ENCODE peak calls at places on chromosomes 13 and 19, in six cellular contexts. J is neuronal stem cell, S is IMR-90, P is trophoblast cell, C is H1, V is mesenchymal stem cell. W is an unnamed sample.

GRCh38 chr13:50275392-50276063 is 260.3 kb downstream of the KCNRG start:
- DNase-seq in J (no peak), S (no peak), P (no peak), C (no peak), V (no peak), W (no peak)

GRCh38 chr13:84297246-84297645 is 415.0 kb upstream of the SLITRK1 start:
- DNase-seq in J (no peak), S (peak; percentile 1), P (no peak), C (no peak), V (no peak), W (peak; percentile 1)

GRCh38 chr19:17281391-17282304 is at the start of gene ANKLE1:
- DNase-seq in J (no peak), S (no peak), P (no peak), C (peak; percentile 79), V (no peak), W (no peak)

GRCh38 chr19:2888739-2889224 is 11.9 kb upstream of the ZNF57 start:
- DNase-seq in J (no peak), S (no peak), P (peak; percentile 98), C (no peak), V (no peak), W (no peak)

GRCh38 chr13:32859893-32860292 is 156.3 kb upstream of the KL start:
- DNase-seq in J (no peak), S (no peak), P (no peak), C (no peak), V (no peak), W (no peak)

GRCh38 chr13:73056054-73056962 is 2.5 kb upstream of the KLF5 start:
- DNase-seq in J (no peak), S (peak; percentile 84), P (no peak), C (no peak), V (peak; percentile 64), W (no peak)

GRCh38 chr13:29362849-29363604 is 232.5 kb downstream of the SLC7A1 start:
- DNase-seq in J (peak; percentile 51), S (peak; percentile 44), P (peak; percentile 10), C (peak; percentile 62), V (peak; percentile 60), W (peak; percentile 86)

GRCh38 chr13:35260316-35260715 is 216.2 kb downstream of the MAB21L1 start:
- DNase-seq in J (no peak), S (no peak), P (no peak), C (no peak), V (no peak), W (no peak)

GRCh38 chr13:25046985-25047660 is 48.8 kb upstream of the PABPC3 start:
- DNase-seq in J (peak; percentile 62), S (peak; percentile 18), P (no peak), C (peak; percentile 80), V (peak; percentile 33), W (peak; percentile 87)

GRCh38 chr19:10402441-10403038 is 802 bp downstream of the CDC37 start:
- DNase-seq in J (no peak), S (no peak), P (no peak), C (no peak), V (peak; percentile 70), W (peak; percentile 77)

GRCh38 chr13:95485518-95486144 is 66.9 kb upstream of the CLDN10 start:
- DNase-seq in J (no peak), S (no peak), P (no peak), C (no peak), V (no peak), W (no peak)

GRCh38 chr19:50233308-50233910 is 30.0 kb downstream of the MYH14 start:
- DNase-seq in J (no peak), S (no peak), P (no peak), C (no peak), V (no peak), W (no peak)

GRCh38 chr13:64007334-64007733 is 2591.7 kb upstream of the PCDH20 start:
- DNase-seq in J (no peak), S (peak; percentile 35), P (no peak), C (no peak), V (no peak), W (no peak)

GRCh38 chr19:34681478-34681877 is 4.0 kb downstream of the ZNF302 start:
- DNase-seq in J (no peak), S (no peak), P (no peak), C (no peak), V (no peak), W (no peak)

GRCh38 chr13:107329991-107330390 is 762.1 kb upstream of the ARGLU1 start:
- DNase-seq in J (no peak), S (peak; percentile 34), P (no peak), C (no peak), V (peak; percentile 37), W (no peak)

GRCh38 chr13:59423708-59424355 is 739.9 kb downstream of the DIAPH3 start:
- DNase-seq in J (no peak), S (no peak), P (no peak), C (no peak), V (no peak), W (no peak)

GRCh38 chr13:90091611-90092010 is 1255.9 kb upstream of the MIR17HG start:
- DNase-seq in J (no peak), S (no peak), P (no peak), C (no peak), V (no peak), W (no peak)

GRCh38 chr19:50221087-50221486 is 17.7 kb downstream of the MYH14 start:
- DNase-seq in J (no peak), S (no peak), P (no peak), C (no peak), V (no peak), W (no peak)

GRCh38 chr19:3653081-3653795 is 26.6 kb upstream of the CACTIN start:
- DNase-seq in J (no peak), S (no peak), P (no peak), C (no peak), V (no peak), W (no peak)

GRCh38 chr19:58518261-58519086 is 1.1 kb downstream of the ZBTB45 start:
- DNase-seq in J (no peak), S (no peak), P (no peak), C (no peak), V (no peak), W (no peak)

GRCh38 chr13:97809576-97809975 is 143.9 kb upstream of the IPO5 start:
- DNase-seq in J (no peak), S (peak; percentile 6), P (no peak), C (no peak), V (no peak), W (no peak)

GRCh38 chr13:44044544-44045178 is 165.0 kb downstream of the LACC1 start:
- DNase-seq in J (no peak), S (no peak), P (peak; percentile 28), C (no peak), V (peak; percentile 39), W (no peak)

GRCh38 chr19:3117746-3118145 is 18.1 kb upstream of the GNA15 start:
- DNase-seq in J (no peak), S (no peak), P (no peak), C (no peak), V (no peak), W (no peak)

GRCh38 chr19:7670150-7670784 is 1.4 kb downstream of the RETN start:
- DNase-seq in J (no peak), S (no peak), P (no peak), C (peak; percentile 64), V (no peak), W (no peak)

GRCh38 chr13:46617382-46617781 is 64.4 kb downstream of the LRCH1 start:
- DNase-seq in J (no peak), S (peak; percentile 15), P (peak; percentile 60), C (no peak), V (no peak), W (no peak)

GRCh38 chr13:48235814-48236135 is 2.8 kb downstream of the ITM2B start:
- DNase-seq in J (no peak), S (no peak), P (no peak), C (no peak), V (no peak), W (no peak)

GRCh38 chr19:34436716-34437115 is 8.5 kb downstream of the UBA2 start:
- DNase-seq in J (no peak), S (no peak), P (no peak), C (no peak), V (no peak), W (no peak)

GRCh38 chr19:20039203-20039723 is at the start of gene ZNF682:
- DNase-seq in J (peak; percentile 95), S (peak; percentile 92), P (peak; percentile 97), C (peak; percentile 98), V (peak; percentile 95), W (peak; percentile 99)
- H2BK5ac ChIP-seq in J (peak within 1 kb of the TSS; percentile 75), S (no peak within 1 kb of the TSS), P (peak within 1 kb of the TSS; percentile 22), C (peak within 1 kb of the TSS; percentile 95), V (no peak within 1 kb of the TSS), W (no peak within 1 kb of the TSS)

DNA sequence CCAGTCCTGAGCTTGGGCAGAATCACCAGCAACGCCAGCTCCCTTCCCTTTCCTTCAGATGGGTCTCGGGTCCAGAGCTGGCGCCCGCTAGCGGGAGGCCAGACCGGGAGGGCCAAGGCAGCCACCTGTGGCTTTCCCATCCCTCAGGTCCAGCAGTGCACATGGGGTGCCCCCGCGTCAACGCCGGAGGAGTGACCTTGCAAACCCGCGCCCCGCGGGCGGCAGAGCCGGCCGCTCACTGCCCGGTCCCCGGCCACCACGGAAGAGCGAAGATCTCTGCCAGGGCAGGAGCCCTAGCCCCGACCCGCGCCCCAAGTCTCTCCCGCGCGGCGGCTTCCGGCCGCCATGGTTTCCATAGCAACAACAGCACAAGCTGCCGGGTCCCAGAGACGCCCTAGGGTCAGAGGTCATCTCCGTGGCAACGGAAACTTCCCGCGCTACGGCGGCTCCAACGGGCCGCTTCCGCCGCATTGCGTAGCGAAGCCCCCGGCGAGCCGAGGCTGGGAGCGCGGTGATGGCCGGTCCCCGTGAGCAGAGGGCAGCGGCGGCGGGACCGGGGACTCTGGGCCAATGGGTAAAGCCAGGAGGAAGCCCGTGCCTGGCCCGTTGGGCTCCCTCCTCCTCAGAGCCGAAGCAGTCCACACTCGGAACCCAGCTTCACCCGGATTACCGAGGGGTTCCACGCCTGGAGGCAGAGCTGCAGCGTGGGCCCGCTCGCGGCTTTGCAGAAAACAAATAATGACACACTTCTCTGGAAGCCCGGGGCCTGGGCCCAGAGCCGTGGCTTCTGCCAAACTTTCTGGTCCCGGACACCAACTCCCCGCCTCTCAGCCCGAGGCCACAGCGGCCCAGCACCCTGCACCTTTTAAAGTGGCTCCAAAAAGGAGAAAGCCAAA is 7.4 kb downstream of the FGF14 start:
- DNase-seq in J (peak; percentile 96), S (peak; percentile 73), P (peak; percentile 62), C (peak; percentile 97), V (peak; percentile 82), W (peak; percentile 97)
- H3K18ac ChIP-seq in J (peak overlapping the region; percentile 98), S (no peak overlapping the region), P (peak overlapping the region; percentile 97), C (peak overlapping the region; percentile 72), V (peak overlapping the region; percentile 70), W (peak overlapping the region; percentile 31)

GRCh38 chr13:99956473-99957349 is 14.9 kb downstream of the ZIC5 start:
- DNase-seq in J (no peak), S (no peak), P (no peak), C (peak; percentile 70), V (no peak), W (peak; percentile 59)
- H3K4me3 ChIP-seq in J (peak overlapping the region; percentile 66), S (no peak overlapping the region), P (no peak overlapping the region), C (peak overlapping the region; percentile 64), V (peak overlapping the region; percentile 71), W (peak overlapping the region; percentile 33)

GRCh38 chr19:23395041-23395721 is at the start of gene ZNF91:
- DNase-seq in J (peak; percentile 91), S (peak; percentile 96), P (peak; percentile 97), C (peak; percentile 87), V (peak; percentile 96), W (peak; percentile 99)
- H2BK5ac ChIP-seq in J (no peak within 1 kb of the TSS), S (peak within 1 kb of the TSS; percentile 83), P (peak within 1 kb of the TSS; percentile 94), C (peak within 1 kb of the TSS; percentile 48), V (no peak within 1 kb of the TSS), W (peak within 1 kb of the TSS; percentile 89)

DNA sequence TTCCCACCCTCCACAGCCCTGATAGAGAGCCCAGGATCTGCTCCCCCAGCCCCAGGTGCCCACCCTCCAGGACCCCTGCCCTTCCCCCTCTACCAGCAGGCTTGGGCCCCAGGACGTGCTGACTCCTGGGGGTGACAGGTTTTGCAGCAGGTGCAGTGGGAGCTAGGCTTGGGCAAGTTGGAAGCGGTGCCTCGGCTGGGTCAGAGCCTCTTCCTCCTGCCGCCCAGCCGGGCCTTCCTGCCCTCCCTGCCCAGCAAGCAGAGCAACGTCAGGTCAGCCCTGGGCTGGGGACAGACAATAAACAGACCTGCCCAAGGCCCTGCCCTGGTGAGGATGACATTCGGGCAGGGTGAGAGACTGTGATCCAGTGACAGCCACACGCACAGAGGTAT is 9.2 kb upstream of the NCCRP1 start:
- DNase-seq in J (no peak), S (no peak), P (no peak), C (no peak), V (no peak), W (no peak)
- H3K18ac ChIP-seq in J (peak overlapping the region; percentile 68), S (no peak overlapping the region), P (no peak overlapping the region), C (no peak overlapping the region), V (no peak overlapping the region), W (no peak overlapping the region)